ENCODE peak calls at places on chromosomes 5 and 9, in seven cellular contexts. D is IMR-90, H is trophoblast cell, R is neuronal stem cell, N is mesendoderm, U is mesenchymal stem cell, T is H1. W is an unnamed sample.

GRCh38 chr5:154242964-154243376 is 52.4 kb downstream of the GALNT10 start:
- DNase-seq in D (no peak), R (no peak), U (no peak), N (no peak), H (no peak), T (no peak), W (no peak)

GRCh38 chr5:149141224-149141956 is at the start of gene ABLIM3:
- DNase-seq in H (peak), U (peak), R (peak), T (peak), D (peak), N (peak), W (peak)

GRCh38 chr5:171595401-171595800 is 176.0 kb downstream of the FGF18 start:
- DNase-seq in R (no peak), N (no peak), U (peak), T (no peak), D (no peak), H (no peak), W (no peak)

GRCh38 chr5:39783756-39784421 is 359.1 kb upstream of the DAB2 start:
- DNase-seq in N (no peak), H (no peak), R (no peak), T (no peak), D (peak), U (peak), W (no peak)

GRCh38 chr9:23587433-23587832 is 238.6 kb downstream of the ELAVL2 start:
- DNase-seq in H (no peak), U (peak), D (no peak), N (no peak), R (no peak), T (no peak), W (no peak)

GRCh38 chr9:133842174-133842573 is 104.0 kb upstream of the SARDH start:
- DNase-seq in T (no peak), D (no peak), R (no peak), N (peak), H (peak), U (no peak), W (peak)

GRCh38 chr9:132078369-132079356 is 1.0 kb downstream of the MED27 start:
- DNase-seq in D (peak), R (no peak), N (peak), T (no peak), U (peak), H (no peak), W (no peak)

GRCh38 chr5:128949847-128950546 is 15.3 kb upstream of the SLC27A6 start:
- DNase-seq in N (no peak), U (no peak), H (peak), T (no peak), D (no peak), R (no peak), W (no peak)

GRCh38 chr9:124022201-124023121 is 10.9 kb downstream of the LHX2 start:
- DNase-seq in U (no peak), R (no peak), N (peak), D (no peak), H (no peak), T (no peak), W (peak)

GRCh38 chr9:113542016-113542415 is 78.5 kb downstream of the RGS3 start:
- DNase-seq in T (no peak), H (no peak), N (no peak), R (no peak), D (no peak), U (no peak), W (no peak)

GRCh38 chr9:110900917-110901316 is 137.4 kb downstream of the LPAR1 start:
- DNase-seq in T (no peak), R (no peak), N (no peak), D (peak), H (no peak), U (no peak), W (no peak)

GRCh38 chr9:137198748-137199276 is 1.7 kb downstream of the TPRN start:
- DNase-seq in D (no peak), R (no peak), N (no peak), U (no peak), T (no peak), H (no peak), W (no peak)

DNA sequence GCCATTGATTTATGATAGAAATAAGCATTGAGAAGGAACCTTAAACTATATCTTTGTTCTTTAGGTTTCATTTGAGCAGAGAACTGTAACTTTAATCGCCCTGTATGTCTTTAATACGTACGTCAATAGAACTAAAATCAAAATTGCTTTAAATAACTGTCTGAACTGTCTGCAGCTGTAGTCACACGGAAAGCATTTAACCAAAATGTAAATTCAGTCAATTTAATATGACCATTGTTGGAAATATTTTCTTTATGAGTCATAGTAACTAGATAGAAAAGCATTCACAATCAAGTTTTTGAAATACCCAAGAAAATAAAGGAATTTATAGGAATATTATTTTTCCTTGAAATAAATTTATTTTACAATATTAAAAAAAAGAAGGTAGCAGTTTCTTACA is 157.1 kb upstream of the CDH6 start:
- DNase-seq in T (no peak), N (no peak), D (peak), H (no peak), R (no peak), U (no peak), W (no peak)
- H3K23ac ChIP-seq in T (no peak), N (no peak), D (no peak), H (no peak), R (no peak), U (no peak), W (no peak)

DNA sequence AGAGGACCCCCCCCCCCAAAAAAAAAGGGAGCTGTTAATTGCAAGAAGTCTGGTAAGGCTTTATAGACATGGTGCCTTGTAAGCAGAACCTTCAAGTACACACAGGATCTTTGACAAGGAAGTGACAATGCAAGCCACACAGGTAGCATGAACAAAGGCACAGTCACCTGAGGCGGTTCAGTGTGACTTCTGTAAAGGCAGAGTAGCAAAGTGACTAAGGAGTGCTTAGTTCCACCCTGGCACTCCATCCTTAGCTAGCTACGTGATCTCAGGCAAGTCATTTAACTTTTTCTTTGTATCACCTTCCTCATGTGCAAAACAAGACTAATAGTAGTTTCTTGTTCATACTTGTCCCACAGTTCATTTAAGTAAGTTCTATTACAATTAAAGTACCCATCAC is 282.0 kb downstream of the PRELID2 start:
- DNase-seq in T (no peak), H (no peak), R (no peak), N (no peak), U (no peak), D (no peak), W (no peak)
- H3K23ac ChIP-seq in T (no peak), H (no peak), R (no peak), N (no peak), U (no peak), D (no peak), W (no peak)

GRCh38 chr9:129384138-129384886 is 206.3 kb upstream of the IER5L start:
- DNase-seq in U (no peak), H (peak), N (no peak), R (no peak), D (no peak), T (no peak), W (no peak)
- H3K23ac ChIP-seq in U (peak), H (no peak), N (no peak), R (peak), D (no peak), T (no peak), W (no peak)

GRCh38 chr9:117278656-117279055 is 136.2 kb downstream of the ASTN2 start:
- DNase-seq in N (no peak), D (no peak), T (no peak), U (no peak), R (no peak), H (no peak), W (no peak)

GRCh38 chr9:117278020-117278419 is 136.8 kb downstream of the ASTN2 start:
- DNase-seq in T (no peak), H (no peak), N (no peak), U (no peak), R (no peak), D (no peak), W (no peak)

GRCh38 chr9:117273612-117274011 is 141.2 kb downstream of the ASTN2 start:
- DNase-seq in T (no peak), R (no peak), D (no peak), U (no peak), N (no peak), H (no peak), W (no peak)

GRCh38 chr9:117276444-117276843 is 138.4 kb downstream of the ASTN2 start:
- DNase-seq in N (peak), U (no peak), R (no peak), H (no peak), D (no peak), T (no peak), W (no peak)
- H3K23ac ChIP-seq in N (no peak), U (no peak), R (no peak), H (no peak), D (no peak), T (no peak), W (no peak)

DNA sequence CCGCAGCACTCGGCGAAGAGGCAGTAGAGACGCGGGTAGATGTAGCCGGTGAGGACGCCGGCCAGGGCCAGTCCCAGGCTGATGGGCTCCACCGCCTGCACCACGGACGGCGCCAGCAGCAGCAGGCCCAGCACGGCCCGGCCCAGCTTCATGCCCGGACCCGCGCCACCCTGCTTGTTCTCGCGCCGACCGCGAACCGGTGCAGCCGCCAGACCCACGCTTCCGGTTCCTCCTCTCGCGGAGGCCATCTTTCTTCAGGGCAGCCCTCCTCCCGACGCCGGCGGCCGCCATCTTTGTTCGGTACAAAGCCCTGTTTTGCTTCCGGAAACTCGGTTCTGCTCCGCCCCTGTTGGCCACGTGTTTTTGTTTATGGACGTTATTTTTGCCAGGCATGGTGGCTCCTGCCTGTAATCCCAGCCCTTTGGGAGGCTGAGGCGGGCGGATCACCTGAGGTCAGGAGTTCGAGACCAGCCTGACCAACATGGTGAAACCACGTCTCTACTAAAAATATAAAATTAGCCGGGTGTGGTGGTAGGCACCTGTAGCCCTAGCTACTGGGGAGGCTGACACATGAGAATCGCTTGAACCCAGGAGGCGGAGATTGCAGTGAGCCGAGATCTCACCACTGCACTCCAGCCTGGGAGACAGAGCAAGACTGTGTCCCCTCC is at the start of gene TOR1A:
- DNase-seq in U (peak), N (peak), R (peak), H (peak), D (peak), T (peak), W (peak)
- H3K23ac ChIP-seq in U (no peak), N (peak), R (peak), H (no peak), D (peak), T (no peak), W (no peak)

GRCh38 chr5:115313052-115313451 is 16.6 kb upstream of the CCDC112 start:
- DNase-seq in N (no peak), D (no peak), T (no peak), U (no peak), H (no peak), R (no peak), W (no peak)
- H3K23ac ChIP-seq in N (no peak), D (no peak), T (no peak), U (no peak), H (no peak), R (no peak), W (no peak)

GRCh38 chr5:73641811-73642210 is 15.8 kb downstream of the ARHGEF28 start:
- DNase-seq in D (no peak), H (no peak), N (peak), U (no peak), R (no peak), T (no peak), W (no peak)

GRCh38 chr5:73638344-73639095 is 12.5 kb downstream of the ARHGEF28 start:
- DNase-seq in U (peak), R (no peak), N (no peak), H (peak), D (peak), T (no peak), W (no peak)

GRCh38 chr5:73644385-73644963 is 18.5 kb downstream of the ARHGEF28 start:
- DNase-seq in T (no peak), D (no peak), R (no peak), N (no peak), H (no peak), U (no peak), W (no peak)

GRCh38 chr5:73640861-73641320 is 14.9 kb downstream of the ARHGEF28 start:
- DNase-seq in D (peak), N (no peak), T (no peak), U (peak), H (no peak), R (no peak), W (no peak)

GRCh38 chr5:73642296-73642695 is 16.3 kb downstream of the ARHGEF28 start:
- DNase-seq in R (no peak), T (no peak), D (no peak), N (no peak), U (no peak), H (no peak), W (no peak)
- H3K23ac ChIP-seq in R (no peak), T (no peak), D (peak), N (no peak), U (no peak), H (no peak), W (no peak)

GRCh38 chr5:143401846-143402463 is 1.5 kb downstream of the NR3C1 start:
- DNase-seq in T (no peak), R (peak), D (peak), U (no peak), H (peak), N (peak), W (no peak)

GRCh38 chr5:143399616-143400540 is 3.6 kb downstream of the NR3C1 start:
- DNase-seq in T (no peak), D (no peak), N (no peak), H (no peak), R (no peak), U (no peak), W (no peak)

GRCh38 chr5:143401253-143401845 is 2.1 kb downstream of the NR3C1 start:
- DNase-seq in N (no peak), H (no peak), T (no peak), U (no peak), D (peak), R (no peak), W (no peak)

GRCh38 chr5:143402464-143403356 is 776 bp downstream of the NR3C1 start:
- DNase-seq in D (peak), U (peak), R (peak), N (peak), T (no peak), H (peak), W (peak)

DNA sequence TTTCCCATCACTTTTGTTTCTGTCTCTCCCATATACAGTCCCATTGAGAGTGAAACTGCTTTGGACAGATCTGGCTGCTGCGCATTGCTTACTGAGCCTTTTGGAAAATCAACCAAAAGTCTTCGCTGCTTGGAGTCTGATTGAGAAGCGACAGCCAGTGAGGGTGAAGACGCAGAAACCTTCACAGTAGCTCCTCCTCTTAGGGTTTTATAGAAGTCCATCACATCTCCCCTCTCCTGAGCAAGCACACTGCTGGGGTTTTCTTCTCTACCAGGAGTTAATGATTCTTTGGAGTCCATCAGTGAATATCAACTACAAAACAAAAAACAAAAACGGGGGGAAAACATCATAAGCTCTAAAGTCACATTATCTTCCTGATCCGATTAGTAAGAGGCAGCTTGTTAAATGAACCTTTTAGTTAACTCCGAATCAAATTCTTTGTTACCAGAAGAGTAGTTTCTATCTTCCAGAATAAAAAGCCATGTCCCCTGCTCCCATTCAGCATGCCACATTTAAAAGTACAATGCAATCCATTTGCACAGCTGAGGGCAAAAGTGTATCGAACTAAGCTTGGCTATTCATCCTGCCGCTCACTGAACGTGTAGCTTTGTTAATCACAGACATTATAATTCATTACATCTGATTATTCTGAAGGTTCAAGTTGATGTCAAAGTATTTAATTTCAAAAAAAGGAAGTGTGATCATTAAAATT is 2.8 kb downstream of the NR3C1 start:
- DNase-seq in U (no peak), R (no peak), N (no peak), T (no peak), D (peak), H (no peak), W (no peak)
- H3K23ac ChIP-seq in U (no peak), R (no peak), N (no peak), T (no peak), D (peak), H (no peak), W (no peak)

W was measured in H9.